ENCODE peak calls at places on chromosomes 16 and 17, in four cellular contexts. A is A549, Z is H1, W is HepG2. F is an unnamed sample.
A peak's percentile ranks its signal among the peaks of the same experiment; 100 is the strongest.

GRCh38 chr17:15941781-15942180 is 3.1 kb upstream of the ADORA2B start:
- DNase-seq in W (no peak), A (no peak), Z (no peak), F (no peak)

GRCh38 chr16:23359092-23359760 is 57.1 kb downstream of the SCNN1B start:
- DNase-seq in A (no peak), Z (no peak), W (no peak), F (no peak)

GRCh38 chr17:28151001-28151400 is 108.5 kb downstream of the NLK start:
- DNase-seq in A (no peak), Z (no peak), W (no peak), F (no peak)

GRCh38 chr16:86809458-86809955 is 231.2 kb downstream of the FOXL1 start:
- DNase-seq in A (peak; percentile 51), W (no peak), Z (no peak), F (no peak)

GRCh38 chr16:21568502-21569189 is 30.7 kb upstream of the METTL9 start:
- DNase-seq in Z (no peak), A (no peak), W (no peak), F (no peak)

GRCh38 chr16:22397459-22397858 is 23.0 kb upstream of the CDR2 start:
- DNase-seq in Z (no peak), W (no peak), A (no peak), F (no peak)

GRCh38 chr17:7686221-7687071 is 844 bp downstream of the TP53 start:
- DNase-seq in W (peak; percentile 77), A (peak; percentile 95), Z (peak; percentile 83), F (peak; percentile 75)

GRCh38 chr16:2474877-2475412 is at the start of gene TBC1D24:
- DNase-seq in A (peak; percentile 78), W (peak; percentile 67), Z (peak; percentile 90), F (peak; percentile 85)

GRCh38 chr16:76441886-76442285 is 164.7 kb downstream of the CNTNAP4 start:
- DNase-seq in Z (no peak), A (no peak), W (no peak), F (no peak)

GRCh38 chr17:16085066-16085699 is 85.6 kb downstream of the TTC19 start:
- DNase-seq in A (no peak), Z (no peak), W (no peak), F (no peak)

GRCh38 chr16:89033796-89034572 is 57.0 kb upstream of the CBFA2T3 start:
- DNase-seq in W (no peak), Z (no peak), A (no peak), F (no peak)

GRCh38 chr17:59165933-59166342 is 10.4 kb downstream of the PRR11 start:
- DNase-seq in W (peak; percentile 67), Z (peak; percentile 57), A (peak; percentile 62), F (peak; percentile 57)

GRCh38 chr16:69150146-69150865 is 17.9 kb downstream of the UTP4 start:
- DNase-seq in A (peak; percentile 76), Z (peak; percentile 57), W (peak; percentile 68), F (peak; percentile 56)

GRCh38 chr17:74892974-74893911 is at the start of gene FADS6:
- DNase-seq in W (no peak), A (no peak), Z (no peak), F (peak; percentile 41)

GRCh38 chr17:17822189-17822978 is 14.4 kb downstream of the SREBF1 start:
- DNase-seq in W (no peak), A (no peak), Z (no peak), F (no peak)

GRCh38 chr17:63476494-63476856 is 386 bp upstream of the ACE start:
- DNase-seq in Z (peak; percentile 77), W (no peak), A (no peak), F (peak; percentile 65)

GRCh38 chr17:50350733-50351132 is 4.8 kb downstream of the XYLT2 start:
- DNase-seq in W (no peak), Z (no peak), A (no peak), F (no peak)
- TF ChIP-seq JUN in W (no peak), Z (no peak), A (no peak), F (no peak)

DNA sequence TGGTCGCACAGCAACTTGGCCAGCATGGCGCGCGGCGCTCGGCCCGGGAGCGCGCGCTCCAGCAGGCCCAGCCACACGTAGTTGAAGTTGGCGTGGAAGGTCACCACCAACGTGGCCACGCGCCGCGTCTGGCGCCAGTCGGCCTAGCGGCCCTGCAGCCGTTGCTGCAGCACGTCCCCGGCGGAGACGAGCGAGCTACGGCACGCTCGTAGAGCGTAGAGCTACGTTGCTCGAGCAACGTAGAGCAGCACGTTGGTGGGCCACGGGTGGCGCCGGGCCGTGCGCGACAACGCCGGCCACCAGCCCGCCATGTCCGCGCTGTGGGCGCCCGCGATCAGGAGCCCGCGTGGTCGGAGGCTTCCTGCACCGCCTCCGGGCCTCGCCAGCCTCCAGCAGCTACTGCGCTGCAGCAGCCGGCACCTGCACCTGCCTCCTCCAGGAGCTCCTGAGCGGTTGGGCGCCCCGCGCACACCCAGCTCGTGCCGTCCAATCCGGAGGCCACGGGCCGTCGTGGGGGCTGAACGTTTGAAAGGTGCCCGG is 13.4 kb upstream of the SULT1A1 start:
- DNase-seq in W (no peak), Z (no peak), A (peak; percentile 32), F (peak; percentile 64)
- TF ChIP-seq JUN in W (no peak), Z (no peak), A (no peak), F (no peak)

GRCh38 chr16:28534542-28535373 is 4.0 kb downstream of the NUPR1 start:
- DNase-seq in W (no peak), Z (no peak), A (no peak), F (no peak)
- TF ChIP-seq JUN in W (no peak), Z (no peak), A (no peak), F (no peak)

GRCh38 chr17:79915850-79916430 is 76.7 kb upstream of the CBX4 start:
- DNase-seq in A (peak; percentile 77), Z (peak; percentile 74), W (peak; percentile 75), F (peak; percentile 72)
- TF ChIP-seq JUN in A (no peak), Z (no peak), W (peak; percentile 42), F (no peak)

DNA sequence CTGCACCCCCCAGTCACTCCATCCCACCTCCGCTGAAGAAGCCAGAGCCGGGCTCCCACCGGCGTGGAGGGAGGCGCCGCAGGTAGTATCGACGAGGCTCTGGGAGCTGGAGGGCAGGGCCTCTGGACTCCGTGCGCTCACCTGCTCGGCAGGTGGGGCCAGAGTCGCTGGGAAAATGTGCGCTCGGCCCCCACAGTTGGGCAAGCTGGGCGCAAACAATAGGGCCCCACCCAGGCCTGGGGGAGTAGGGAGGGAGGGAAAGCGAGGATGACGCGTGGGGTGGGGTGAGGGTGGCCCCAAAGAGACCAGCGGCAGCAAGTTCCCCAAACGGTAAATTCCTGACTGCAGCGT is 660 bp downstream of the JUP start:
- DNase-seq in W (no peak), Z (peak; percentile 76), A (peak; percentile 71), F (peak; percentile 63)
- TF ChIP-seq JUN in W (no peak), Z (no peak), A (no peak), F (peak; percentile 18)

GRCh38 chr17:39631403-39631802 is 4.7 kb downstream of the PPP1R1B start:
- DNase-seq in Z (no peak), A (no peak), W (no peak), F (peak; percentile 49)

GRCh38 chr17:39629894-39630293 is 3.1 kb downstream of the PPP1R1B start:
- DNase-seq in A (no peak), Z (no peak), W (peak; percentile 58), F (no peak)

GRCh38 chr17:39634384-39634871 is 2.5 kb upstream of the STARD3 start:
- DNase-seq in Z (no peak), A (peak; percentile 68), W (no peak), F (no peak)

GRCh38 chr17:39633570-39634183 is 3.3 kb upstream of the STARD3 start:
- DNase-seq in A (no peak), Z (no peak), W (no peak), F (no peak)

DNA sequence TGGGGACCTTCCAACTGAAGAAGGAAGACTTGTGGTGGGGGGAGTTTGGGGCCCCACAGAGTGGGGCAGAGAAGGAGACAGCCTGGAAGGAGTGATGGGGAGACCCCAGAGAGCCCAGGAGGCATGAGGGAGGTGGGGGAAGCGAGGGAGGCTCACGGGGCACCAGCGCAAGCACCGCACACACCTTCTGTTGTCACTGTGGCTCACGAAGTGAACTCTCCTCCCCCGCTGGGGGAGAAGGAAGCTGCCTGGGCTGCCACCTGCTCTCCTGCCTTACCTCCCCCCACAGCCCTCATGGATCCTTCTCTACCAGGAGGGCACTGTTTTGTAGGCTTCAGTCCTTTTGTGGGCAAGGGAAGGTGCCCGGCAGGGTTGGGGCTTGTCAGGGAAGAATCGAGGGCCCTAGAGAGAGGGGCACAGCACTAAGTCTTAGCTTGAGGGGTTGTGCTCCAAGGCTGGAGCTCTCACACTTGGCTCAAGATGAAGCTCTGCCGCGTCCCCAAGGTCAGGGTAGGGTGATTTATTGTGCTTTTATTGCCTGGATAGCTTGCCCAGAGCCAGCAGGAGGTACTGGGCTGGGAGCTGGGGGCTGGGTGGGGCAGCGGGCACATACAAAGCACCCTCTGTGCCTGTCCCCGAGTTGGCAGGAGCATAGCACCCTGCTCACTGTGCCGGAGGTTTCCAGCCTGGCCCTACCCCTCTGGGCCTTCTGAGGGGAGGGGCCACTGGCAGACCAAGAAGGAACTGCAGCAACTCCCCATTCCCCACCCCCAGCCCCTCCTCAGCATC is 4.6 kb upstream of the STARD3 start:
- DNase-seq in Z (no peak), A (no peak), W (no peak), F (no peak)
- TF ChIP-seq JUN in Z (no peak), A (no peak), W (no peak), F (no peak)

DNA sequence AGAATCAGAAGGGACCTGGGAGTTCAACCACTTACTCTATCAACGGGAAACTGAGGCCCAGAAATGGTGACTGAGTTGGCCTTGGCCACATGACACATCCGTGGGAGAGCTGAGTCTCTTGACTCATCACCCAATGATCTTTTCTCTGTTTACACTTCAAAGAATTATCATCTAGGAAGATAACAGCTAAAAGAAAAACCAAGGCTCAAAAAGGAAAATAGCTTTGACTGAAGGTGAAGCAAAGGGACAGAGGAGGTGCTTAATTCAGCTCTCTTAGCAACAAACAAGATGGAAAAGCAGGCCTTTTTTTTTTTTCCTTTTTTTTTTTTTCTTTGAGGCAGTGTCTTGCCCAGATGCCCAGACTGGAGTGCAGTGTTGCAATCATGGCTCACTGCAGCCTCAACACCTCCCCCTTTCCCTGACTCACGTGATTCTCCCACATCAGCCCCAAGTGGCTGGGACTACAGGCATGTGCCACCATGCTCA is 16.7 kb downstream of the ERCC4 start:
- DNase-seq in A (peak; percentile 78), W (peak; percentile 36), Z (no peak), F (no peak)
- TF ChIP-seq JUN in A (no peak), W (no peak), Z (no peak), F (no peak)

F was measured in WTC11.